ENCODE peak calls at places on chromosomes 7 and 10, in eight cellular contexts. U, X, C, N, J, R, V and O are unnamed samples.

GRCh38 chr7:131581241-131582157 is 25.1 kb upstream of the PODXL start:
- DNase-seq in V (no peak), U (no peak), X (no peak), N (no peak), C (no peak), R (no peak), J (no peak), O (no peak)

GRCh38 chr7:44325811-44326241 is 432 bp upstream of the CAMK2B start:
- DNase-seq in N (peak), J (no peak), X (no peak), C (no peak), U (no peak), R (peak), V (no peak), O (no peak)

GRCh38 chr7:20235303-20235702 is 18.1 kb upstream of the MACC1 start:
- DNase-seq in J (no peak), U (no peak), V (no peak), X (no peak), R (no peak), C (no peak), N (no peak), O (no peak)

GRCh38 chr10:89575037-89575436 is 39.6 kb upstream of the SLC16A12 start:
- DNase-seq in C (no peak), J (no peak), V (no peak), R (no peak), U (no peak), X (no peak), N (no peak), O (no peak)

GRCh38 chr7:2471022-2471329 is 5.2 kb downstream of the GRIFIN start:
- DNase-seq in R (no peak), J (no peak), N (no peak), V (no peak), U (no peak), X (no peak), C (no peak), O (no peak)

GRCh38 chr10:93454146-93454545 is 28.0 kb downstream of the MYOF start:
- DNase-seq in R (no peak), J (no peak), U (no peak), N (no peak), V (no peak), C (no peak), X (no peak), O (no peak)

GRCh38 chr7:30531286-30531685 is 26.7 kb upstream of the GGCT start:
- DNase-seq in U (no peak), R (no peak), N (no peak), X (peak), V (no peak), C (no peak), J (no peak), O (no peak)

GRCh38 chr7:111168182-111168581 is 77.3 kb downstream of the LRRN3 start:
- DNase-seq in U (no peak), C (no peak), V (no peak), N (no peak), R (no peak), X (no peak), J (no peak), O (no peak)

GRCh38 chr7:36079446-36080025 is 73.5 kb upstream of the EEPD1 start:
- DNase-seq in R (no peak), J (no peak), U (no peak), X (no peak), N (no peak), C (no peak), V (no peak), O (no peak)

GRCh38 chr10:101085846-101086245 is 24.1 kb downstream of the KAZALD1 start:
- DNase-seq in U (no peak), C (no peak), N (no peak), R (no peak), V (no peak), J (no peak), X (no peak), O (no peak)

GRCh38 chr10:31757374-31757773 is 171.3 kb downstream of the ARHGAP12 start:
- DNase-seq in R (no peak), V (no peak), X (no peak), C (no peak), J (no peak), U (peak), N (no peak), O (no peak)